ENCODE peak calls at places on chromosomes 5 and 9, in seven cellular contexts. K is stomach, P is left ventricle myocardium inferior, O is cardiac fibroblast, I is A673, N is astrocyte of the spinal cord, X is neural crest cell. R is an unnamed sample.

GRCh38 chr9:37408933-37409710 is 13.4 kb upstream of the GRHPR start:
- DNase-seq in K (no peak), P (no peak), O (no peak), I (no peak), N (no peak), X (no peak), R (no peak)

GRCh38 chr9:125284855-125285254 is 23.2 kb downstream of the GAPVD1 start:
- DNase-seq in K (no peak), P (no peak), O (no peak), I (no peak), N (no peak), X (no peak), R (no peak)

GRCh38 chr9:76810377-76810957 is 46.2 kb downstream of the PCA3 start:
- DNase-seq in K (no peak), P (no peak), O (peak; percentile 81), I (peak; percentile 52), N (peak; percentile 69), X (peak; percentile 49), R (no peak)

GRCh38 chr5:103346162-103346748 is 87.7 kb downstream of the MACIR start:
- DNase-seq in K (no peak), P (no peak), O (no peak), I (no peak), N (no peak), X (no peak), R (no peak)

GRCh38 chr5:79878721-79879336 is 112.2 kb downstream of the MTX3 start:
- DNase-seq in K (no peak), P (no peak), O (no peak), I (peak; percentile 48), N (no peak), X (peak; percentile 18), R (no peak)

GRCh38 chr5:107461770-107462169 is 209.0 kb downstream of the EFNA5 start:
- DNase-seq in K (no peak), P (no peak), O (no peak), I (no peak), N (no peak), X (no peak), R (no peak)

GRCh38 chr9:88197016-88197415 is 58.7 kb upstream of the SPATA31C2 start:
- DNase-seq in K (no peak), P (no peak), O (peak; percentile 75), I (peak; percentile 96), N (peak; percentile 62), X (no peak), R (no peak)

GRCh38 chr5:62007457-62007856 is 298.5 kb upstream of the KIF2A start:
- DNase-seq in K (no peak), P (no peak), O (no peak), I (no peak), N (no peak), X (no peak), R (no peak)

GRCh38 chr5:171569065-171569712 is 149.7 kb downstream of the FGF18 start:
- DNase-seq in K (no peak), P (no peak), O (no peak), I (no peak), N (no peak), X (no peak), R (no peak)

GRCh38 chr5:115379622-115380344 is 83.3 kb upstream of the CCDC112 start:
- DNase-seq in K (peak; percentile 75), P (no peak), O (no peak), I (no peak), N (peak; percentile 42), X (no peak), R (no peak)

GRCh38 chr5:31000287-31000686 is 193.2 kb upstream of the CDH6 start:
- DNase-seq in K (no peak), P (no peak), O (no peak), I (no peak), N (no peak), X (no peak), R (no peak)

GRCh38 chr5:133347039-133347438 is 265.3 kb downstream of the FSTL4 start:
- DNase-seq in K (no peak), P (no peak), O (no peak), I (no peak), N (no peak), X (no peak), R (no peak)

GRCh38 chr5:159338143-159338542 is 7.9 kb upstream of the IL12B start:
- DNase-seq in K (no peak), P (no peak), O (no peak), I (no peak), N (no peak), X (no peak), R (no peak)

GRCh38 chr5:50667079-50667652 is 729 bp downstream of the PARP8 start:
- DNase-seq in K (peak; percentile 63), P (peak; percentile 70), O (peak; percentile 53), I (peak; percentile 71), N (peak; percentile 55), X (peak; percentile 57), R (no peak)

GRCh38 chr5:119743927-119744326 is 114.6 kb downstream of the FAM170A start:
- DNase-seq in K (no peak), P (no peak), O (peak; percentile 41), I (peak; percentile 66), N (no peak), X (peak; percentile 4), R (no peak)
- TF ChIP-seq CTCF in K (no peak), P (no peak), O (peak; percentile 30), I (peak; percentile 64), N (peak; percentile 24), X (peak; percentile 69), R (peak; percentile 42)

GRCh38 chr9:131008563-131008908 is 438 bp upstream of the LAMC3 start:
- DNase-seq in K (no peak), P (no peak), O (no peak), I (no peak), N (no peak), X (no peak), R (no peak)

GRCh38 chr9:131011274-131012022 is 2.5 kb downstream of the LAMC3 start:
- DNase-seq in K (no peak), P (no peak), O (no peak), I (no peak), N (no peak), X (no peak), R (no peak)

GRCh38 chr9:131010482-131011273 is 1.7 kb downstream of the LAMC3 start:
- DNase-seq in K (no peak), P (no peak), O (no peak), I (no peak), N (no peak), X (no peak), R (no peak)

GRCh38 chr9:131008086-131008485 is 888 bp upstream of the LAMC3 start:
- DNase-seq in K (no peak), P (no peak), O (no peak), I (no peak), N (no peak), X (no peak), R (no peak)

GRCh38 chr9:131008909-131009618 is at the start of gene LAMC3:
- DNase-seq in K (no peak), P (no peak), O (peak; percentile 12), I (peak; percentile 58), N (no peak), X (no peak), R (no peak)
- TF ChIP-seq CTCF in K (no peak), P (peak; percentile 54), O (peak; percentile 34), I (peak; percentile 51), N (peak; percentile 39), X (peak; percentile 63), R (peak; percentile 58)

GRCh38 chr5:54969242-54969641 is 16.2 kb downstream of the ESM1 start:
- DNase-seq in K (no peak), P (no peak), O (no peak), I (no peak), N (no peak), X (no peak), R (no peak)

GRCh38 chr5:54959673-54960418 is 25.5 kb downstream of the ESM1 start:
- DNase-seq in K (peak; percentile 74), P (no peak), O (peak; percentile 18), I (peak; percentile 56), N (no peak), X (no peak), R (no peak)

GRCh38 chr5:54965806-54966205 is 19.6 kb downstream of the ESM1 start:
- DNase-seq in K (no peak), P (no peak), O (no peak), I (no peak), N (no peak), X (no peak), R (no peak)

GRCh38 chr5:54969856-54970828 is 15.3 kb downstream of the ESM1 start:
- DNase-seq in K (no peak), P (no peak), O (no peak), I (no peak), N (no peak), X (no peak), R (no peak)

DNA sequence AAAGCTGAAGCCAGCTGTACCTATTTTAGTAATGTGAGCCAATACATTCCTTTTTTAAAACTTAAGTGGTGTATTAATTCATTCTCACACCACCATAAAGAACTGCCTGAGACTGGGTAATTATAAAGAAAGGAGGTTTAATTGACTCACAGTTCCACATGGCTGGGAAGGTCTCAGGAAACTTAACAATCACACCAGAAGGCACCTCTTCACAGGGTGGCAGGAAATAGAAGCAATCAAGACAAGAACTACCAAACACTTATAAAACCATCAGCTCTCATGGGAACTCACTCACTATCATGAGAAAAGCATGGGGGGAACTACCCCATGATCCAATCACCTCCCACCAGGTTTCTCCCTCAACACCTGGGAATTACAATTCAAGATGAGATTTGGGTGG is 21.0 kb downstream of the ESM1 start:
- DNase-seq in K (no peak), P (no peak), O (no peak), I (no peak), N (no peak), X (no peak), R (no peak)
- TF ChIP-seq CTCF in K (no peak), P (no peak), O (no peak), I (no peak), N (no peak), X (no peak), R (no peak)

GRCh38 chr5:13976867-13977479 is 32.5 kb upstream of the DNAH5 start:
- DNase-seq in K (no peak), P (no peak), O (peak; percentile 48), I (peak; percentile 60), N (peak; percentile 53), X (peak; percentile 17), R (no peak)
- TF ChIP-seq CTCF in K (no peak), P (peak; percentile 41), O (peak; percentile 41), I (peak; percentile 64), N (peak; percentile 51), X (peak; percentile 69), R (peak; percentile 64)

GRCh38 chr9:108618906-108619550 is 236.8 kb downstream of the ACTL7B start:
- DNase-seq in K (no peak), P (no peak), O (no peak), I (no peak), N (peak; percentile 10), X (no peak), R (no peak)
- TF ChIP-seq CTCF in K (no peak), P (no peak), O (no peak), I (no peak), N (no peak), X (no peak), R (no peak)

R was measured in osteocyte.